ENCODE peak calls at places on chromosome X, in six cellular contexts. V is H54, Z is adrenal gland, M is fibroblast of pulmonary artery, Q is H9, G is AG08396. U is an unnamed sample.

GRCh38 chrX:130109429-130110378 is 593 bp downstream of the ELF4 start:
- DNase-seq in Z (no peak), Q (no peak), M (no peak), G (peak; percentile 39), V (no peak), U (no peak)

GRCh38 chrX:136259543-136259942 is 8.3 kb upstream of the MAP7D3 start:
- DNase-seq in Z (no peak), M (peak; percentile 76), V (peak; percentile 6), Q (no peak), G (no peak), U (peak; percentile 59)

GRCh38 chrX:10098235-10098819 is 58.4 kb upstream of the CLCN4 start:
- DNase-seq in V (no peak), Q (no peak), M (no peak), Z (peak; percentile 35), G (no peak), U (peak; percentile 8)

GRCh38 chrX:53442322-53442631 is 8.1 kb upstream of the HSD17B10 start:
- DNase-seq in G (no peak), M (no peak), Z (no peak), V (no peak), Q (no peak), U (no peak)

GRCh38 chrX:153956044-153956907 is 11.8 kb upstream of the RENBP start:
- DNase-seq in M (no peak), G (no peak), V (no peak), Z (no peak), Q (no peak), U (no peak)

GRCh38 chrX:10111364-10112148 is 45.2 kb upstream of the CLCN4 start:
- DNase-seq in M (no peak), V (no peak), G (no peak), Q (no peak), Z (peak; percentile 66), U (no peak)

GRCh38 chrX:46573896-46574336 is 351 bp downstream of the CHST7 start:
- DNase-seq in G (peak; percentile 53), Z (peak; percentile 38), V (no peak), M (peak; percentile 59), Q (peak; percentile 79), U (peak; percentile 49)

GRCh38 chrX:50684871-50685270 is 129.1 kb downstream of the SHROOM4 start:
- DNase-seq in V (no peak), Z (no peak), M (no peak), G (no peak), Q (no peak), U (no peak)

GRCh38 chrX:150364347-150365050 is 1.4 kb downstream of the MAMLD1 start:
- DNase-seq in V (no peak), M (no peak), G (peak; percentile 22), Z (peak; percentile 28), Q (peak; percentile 31), U (no peak)

GRCh38 chrX:24146283-24146865 is 3.2 kb upstream of the ZFX start:
- DNase-seq in Q (no peak), M (no peak), V (no peak), G (no peak), Z (no peak), U (no peak)

GRCh38 chrX:11341274-11342256 is 48.4 kb downstream of the AMELX start:
- DNase-seq in G (peak; percentile 7), M (peak; percentile 94), V (no peak), Z (peak; percentile 36), Q (no peak), U (peak; percentile 97)

GRCh38 chrX:56232221-56233082 is at the start of gene KLF8:
- DNase-seq in Z (peak; percentile 35), V (no peak), M (no peak), Q (peak; percentile 77), G (peak; percentile 41), U (peak; percentile 15)

GRCh38 chrX:117743469-117744251 is 372.9 kb downstream of the KLHL13 start:
- DNase-seq in Z (no peak), Q (peak; percentile 34), V (no peak), M (no peak), G (peak; percentile 4), U (peak; percentile 1)

GRCh38 chrX:68183612-68184214 is 249.6 kb downstream of the OPHN1 start:
- DNase-seq in G (no peak), V (no peak), M (peak; percentile 54), Z (no peak), Q (no peak), U (peak; percentile 57)